ENCODE peak calls at places on chromosomes 3 and 15, in six cellular contexts. A is GM12878, M is SK-N-SH, I is K562, X is HCT116, R is HepG2. H is an unnamed sample.

GRCh38 chr15:39400821-39401550 is 179.9 kb upstream of the THBS1 start:
- DNase-seq in X (no peak), M (no peak), I (no peak), R (no peak), A (no peak), H (no peak)

GRCh38 chr15:70715840-70716510 is 47.4 kb downstream of the UACA start:
- DNase-seq in A (no peak), X (no peak), R (no peak), M (no peak), I (no peak), H (peak; percentile 33)

GRCh38 chr3:28212681-28213080 is 28.7 kb upstream of the CMC1 start:
- DNase-seq in X (no peak), I (no peak), M (no peak), A (no peak), R (no peak), H (no peak)

GRCh38 chr3:178833696-178834095 is 237.9 kb downstream of the ZMAT3 start:
- DNase-seq in R (no peak), A (no peak), I (no peak), M (no peak), X (no peak), H (no peak)

GRCh38 chr3:98732239-98733054 is 30.7 kb upstream of the ST3GAL6 start:
- DNase-seq in I (no peak), X (peak; percentile 40), A (no peak), M (peak; percentile 79), R (peak; percentile 82), H (peak; percentile 42)

GRCh38 chr15:88605507-88606436 is 15.4 kb upstream of the AEN start:
- DNase-seq in M (peak; percentile 65), I (peak; percentile 64), R (no peak), X (no peak), A (no peak), H (peak; percentile 73)

GRCh38 chr3:31106204-31106603 is 211.7 kb upstream of the GADL1 start:
- DNase-seq in I (no peak), R (peak; percentile 3), X (no peak), M (no peak), A (no peak), H (no peak)

GRCh38 chr15:73264881-73265280 is 103.9 kb downstream of the HCN4 start:
- DNase-seq in M (no peak), I (no peak), X (no peak), R (no peak), A (no peak), H (no peak)

GRCh38 chr3:118990818-118991560 is 43.7 kb downstream of the IGSF11 start:
- DNase-seq in A (no peak), M (no peak), R (no peak), I (no peak), X (no peak), H (no peak)

GRCh38 chr3:51099794-51100542 is 285.1 kb upstream of the MANF start:
- DNase-seq in I (peak; percentile 26), M (peak; percentile 55), A (no peak), R (peak; percentile 56), X (peak; percentile 41), H (peak; percentile 69)

GRCh38 chr3:181362378-181362777 is 349.3 kb upstream of the SOX2 start:
- DNase-seq in I (no peak), R (no peak), X (no peak), A (no peak), M (no peak), H (no peak)

GRCh38 chr3:15215996-15216395 is 9.9 kb downstream of the CAPN7 start:
- DNase-seq in X (no peak), R (no peak), I (no peak), A (no peak), M (no peak), H (no peak)

GRCh38 chr15:59609730-59610712 is 1.6 kb upstream of the GCNT3 start:
- DNase-seq in X (no peak), M (no peak), R (no peak), I (no peak), A (no peak), H (no peak)

GRCh38 chr15:59616390-59616789 is 4.8 kb downstream of the GCNT3 start:
- DNase-seq in X (no peak), I (no peak), A (no peak), M (no peak), R (peak; percentile 38), H (peak; percentile 43)

GRCh38 chr15:59614153-59614552 is 2.6 kb downstream of the GCNT3 start:
- DNase-seq in A (no peak), M (no peak), R (no peak), X (no peak), I (no peak), H (no peak)

GRCh38 chr15:59615661-59616060 is 4.1 kb downstream of the GCNT3 start:
- DNase-seq in X (no peak), M (no peak), A (no peak), I (no peak), R (no peak), H (no peak)

DNA sequence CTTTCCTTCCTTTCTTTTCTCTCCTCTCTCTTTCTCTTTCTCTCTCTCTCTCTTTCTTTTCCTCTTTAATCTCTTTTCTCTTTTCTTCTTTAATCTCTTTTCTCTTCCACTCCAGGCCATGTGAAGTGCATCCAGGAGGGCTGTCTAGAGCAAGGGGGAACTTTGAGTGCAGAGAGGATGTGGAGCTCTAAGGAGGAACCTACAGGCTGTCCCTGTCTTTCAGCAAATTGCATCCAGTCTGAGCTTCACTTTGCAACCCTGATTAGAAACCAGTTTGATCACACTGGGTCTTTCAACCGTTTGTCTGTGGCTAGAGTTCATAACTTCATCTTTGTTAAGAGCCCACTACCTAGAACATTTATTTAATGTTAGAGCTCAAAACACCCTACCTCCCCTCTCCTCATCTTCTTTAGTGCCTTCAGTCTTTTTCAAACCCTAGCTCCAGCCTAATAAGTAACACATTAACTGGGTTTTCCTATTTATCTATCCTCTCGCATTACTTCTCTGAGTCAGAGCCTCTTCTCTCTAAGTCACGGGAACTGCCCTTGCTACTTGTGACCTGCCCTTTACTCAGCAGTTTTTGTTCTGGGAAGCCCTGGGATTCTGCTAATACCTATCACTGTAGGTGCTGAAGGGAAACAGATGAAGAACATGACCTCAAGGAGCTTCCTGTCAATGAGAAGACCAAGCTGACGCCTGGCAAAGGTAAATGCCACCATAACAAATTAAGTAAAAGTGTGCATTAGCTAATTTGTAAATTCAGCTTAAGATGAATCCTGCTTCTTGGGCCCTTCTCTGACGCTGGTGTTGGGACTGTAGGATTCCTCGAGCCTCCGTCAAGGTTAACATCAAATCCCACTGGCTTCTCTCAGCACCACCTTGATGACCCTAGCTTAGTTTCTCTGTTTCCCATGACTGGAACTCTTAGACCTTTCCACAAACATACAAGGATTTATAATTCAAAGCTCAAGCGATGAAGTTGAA is at the start of gene GCNT3:
- DNase-seq in A (no peak), M (no peak), R (peak; percentile 90), I (no peak), X (peak; percentile 32), H (no peak)
- TF ChIP-seq JUND in A (no peak), M (no peak), R (no peak), I (no peak), X (peak; percentile 38), H (no peak)

GRCh38 chr3:131432441-131432840 is 50.9 kb downstream of the NUDT16 start:
- DNase-seq in I (no peak), X (no peak), R (no peak), M (no peak), A (no peak), H (no peak)
- TF ChIP-seq JUND in I (no peak), X (no peak), R (no peak), M (no peak), A (no peak), H (no peak)

GRCh38 chr3:16316847-16317560 is 52.0 kb downstream of the OXNAD1 start:
- DNase-seq in X (no peak), M (no peak), A (no peak), I (no peak), R (no peak), H (no peak)

GRCh38 chr3:16317561-16317945 is 52.5 kb downstream of the OXNAD1 start:
- DNase-seq in M (no peak), X (no peak), R (no peak), A (no peak), I (no peak), H (no peak)

GRCh38 chr3:16319723-16320122 is 54.7 kb downstream of the OXNAD1 start:
- DNase-seq in A (no peak), X (no peak), I (peak; percentile 57), R (no peak), M (no peak), H (no peak)

GRCh38 chr3:16318216-16318615 is 53.2 kb downstream of the OXNAD1 start:
- DNase-seq in I (no peak), A (no peak), X (no peak), M (no peak), R (no peak), H (no peak)

DNA sequence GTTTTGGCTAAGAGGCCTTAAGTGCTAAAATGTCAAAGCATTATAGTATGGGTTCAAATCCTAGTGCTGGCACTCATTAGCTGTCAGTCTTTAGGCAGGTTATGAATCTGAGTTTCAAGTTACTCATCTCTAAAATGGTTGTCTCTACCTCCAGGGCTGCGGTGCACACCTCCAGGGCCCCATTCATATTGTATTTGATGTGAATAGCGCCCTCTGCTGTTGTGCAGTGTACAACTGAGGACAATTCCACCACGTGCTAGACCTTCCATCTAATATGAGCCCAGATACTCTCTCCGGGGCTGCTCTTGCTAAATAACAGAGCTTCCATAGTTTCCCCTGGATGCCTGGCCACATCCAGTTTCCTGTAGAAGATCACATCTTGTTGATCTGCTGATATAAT is 54.3 kb downstream of the OXNAD1 start:
- DNase-seq in I (peak; percentile 84), A (no peak), M (peak; percentile 34), R (peak; percentile 25), X (peak; percentile 13), H (no peak)
- TF ChIP-seq JUND in I (peak; percentile 27), A (no peak), M (no peak), R (no peak), X (no peak), H (no peak)

DNA sequence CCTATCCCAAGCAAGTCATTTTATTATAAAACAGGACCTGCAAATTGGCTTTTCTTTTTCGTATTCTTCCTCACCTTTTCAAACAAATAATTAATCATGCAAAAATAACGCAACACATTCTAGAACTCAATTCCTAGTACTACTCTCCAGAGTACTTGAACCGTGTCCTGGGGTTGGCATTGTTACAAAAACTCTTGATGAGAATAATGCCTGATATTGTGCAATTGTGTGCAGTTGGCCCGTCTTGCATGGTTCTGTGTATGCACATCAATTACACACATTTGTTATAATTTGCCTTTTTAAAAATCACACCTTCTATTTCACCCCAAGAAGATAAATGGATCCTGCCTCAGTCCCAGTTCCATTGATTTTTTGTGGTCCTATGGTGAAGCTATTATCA is 205.4 kb downstream of the EPHB1 start:
- DNase-seq in M (no peak), R (no peak), A (no peak), X (no peak), I (no peak), H (no peak)
- TF ChIP-seq JUND in M (no peak), R (no peak), A (no peak), X (no peak), I (no peak), H (no peak)

GRCh38 chr3:184620101-184620798 is 58.7 kb downstream of the EPHB3 start:
- DNase-seq in X (no peak), R (no peak), I (no peak), M (no peak), A (no peak), H (no peak)
- TF ChIP-seq JUND in X (no peak), R (no peak), I (peak; percentile 24), M (no peak), A (no peak), H (no peak)

H was measured in T47D.